ENCODE peak calls at places on chromosomes 2 and 18, in four cellular contexts. U is heart left ventricle, T is IMR-90, C is astrocyte of the spinal cord. I is an unnamed sample.

GRCh38 chr2:29388071-29388470 is 272.9 kb downstream of the CLIP4 start:
- DNase-seq in U (no peak), T (no peak), C (no peak), I (no peak)

GRCh38 chr2:54549912-54550518 is 93.9 kb downstream of the SPTBN1 start:
- DNase-seq in C (no peak), T (no peak), U (no peak), I (peak; percentile 55)

GRCh38 chr2:239127513-239127912 is 273.3 kb downstream of the HDAC4 start:
- DNase-seq in C (no peak), T (no peak), U (no peak), I (no peak)

GRCh38 chr2:179592167-179592936 is 269.1 kb downstream of the ZNF385B start:
- DNase-seq in C (peak; percentile 82), T (peak; percentile 90), U (no peak), I (no peak)

GRCh38 chr2:167504061-167504460 is 615.8 kb downstream of the XIRP2 start:
- DNase-seq in U (no peak), C (no peak), T (no peak), I (no peak)

GRCh38 chr18:22191986-22192385 is 22.6 kb downstream of the GATA6 start:
- DNase-seq in C (no peak), U (no peak), T (no peak), I (no peak)

GRCh38 chr2:216279011-216279410 is 93.3 kb downstream of the MARCHF4 start:
- DNase-seq in U (no peak), C (no peak), T (no peak), I (no peak)

GRCh38 chr2:174337337-174338154 is 2.8 kb downstream of the SP9 start:
- DNase-seq in T (no peak), U (no peak), C (no peak), I (no peak)

GRCh38 chr2:59974051-59974766 is 579.2 kb downstream of the BCL11A start:
- DNase-seq in U (no peak), C (no peak), T (no peak), I (no peak)

GRCh38 chr2:102069311-102069974 is 73.1 kb upstream of the IL1R1 start:
- DNase-seq in T (no peak), U (no peak), C (no peak), I (no peak)

GRCh38 chr2:217876253-217876570 is 126.6 kb downstream of the TNS1 start:
- DNase-seq in C (no peak), U (no peak), T (no peak), I (no peak)

GRCh38 chr2:210586381-210586780 is 30.0 kb downstream of the CPS1 start:
- DNase-seq in T (peak; percentile 24), U (no peak), C (no peak), I (no peak)

GRCh38 chr2:231671617-231672350 is 36.5 kb upstream of the PTMA start:
- DNase-seq in T (no peak), C (no peak), U (no peak), I (no peak)

GRCh38 chr2:47360937-47361336 is 42.0 kb upstream of the MSH2 start:
- DNase-seq in C (peak; percentile 81), U (no peak), T (peak; percentile 92), I (no peak)

GRCh38 chr2:68714866-68715265 is 19.7 kb upstream of the ARHGAP25 start:
- DNase-seq in U (peak; percentile 54), T (no peak), C (no peak), I (no peak)

GRCh38 chr2:120436460-120436739 is 90.5 kb downstream of the INHBB start:
- DNase-seq in T (no peak), U (no peak), C (no peak), I (peak; percentile 0)

GRCh38 chr2:107383706-107384105 is 443.0 kb upstream of the RGPD4 start:
- DNase-seq in U (no peak), C (no peak), T (no peak), I (peak; percentile 34)

GRCh38 chr2:62102402-62102920 is 93.5 kb upstream of the B3GNT2 start:
- DNase-seq in C (no peak), U (no peak), T (no peak), I (no peak)

GRCh38 chr2:179657068-179657467 is 204.3 kb downstream of the ZNF385B start:
- DNase-seq in T (no peak), C (no peak), U (no peak), I (no peak)

GRCh38 chr2:58535182-58535581 is 294.1 kb upstream of the FANCL start:
- DNase-seq in U (no peak), C (no peak), T (no peak), I (no peak)

GRCh38 chr2:66569321-66569851 is 134.5 kb downstream of the MEIS1 start:
- DNase-seq in T (peak; percentile 85), U (no peak), C (peak; percentile 69), I (no peak)

GRCh38 chr18:48787523-48788151 is 163.1 kb downstream of the SMAD7 start:
- DNase-seq in U (peak; percentile 14), C (peak; percentile 32), T (peak; percentile 23), I (no peak)

GRCh38 chr2:191301971-191302370 is 56.8 kb downstream of the MYO1B start:
- DNase-seq in T (no peak), C (no peak), U (no peak), I (no peak)

GRCh38 chr18:52236134-52236533 is 103.9 kb upstream of the DCC start:
- DNase-seq in C (peak; percentile 22), U (no peak), T (no peak), I (no peak)

GRCh38 chr18:7749510-7749981 is 182.4 kb downstream of the PTPRM start:
- DNase-seq in C (no peak), U (no peak), T (no peak), I (no peak)

GRCh38 chr2:74291891-74292621 is 51.2 kb downstream of the SLC4A5 start:
- DNase-seq in U (no peak), T (no peak), C (peak; percentile 39), I (no peak)

GRCh38 chr18:11791131-11791530 is 60.1 kb upstream of the CHMP1B start:
- DNase-seq in C (no peak), T (no peak), U (no peak), I (no peak)

DNA sequence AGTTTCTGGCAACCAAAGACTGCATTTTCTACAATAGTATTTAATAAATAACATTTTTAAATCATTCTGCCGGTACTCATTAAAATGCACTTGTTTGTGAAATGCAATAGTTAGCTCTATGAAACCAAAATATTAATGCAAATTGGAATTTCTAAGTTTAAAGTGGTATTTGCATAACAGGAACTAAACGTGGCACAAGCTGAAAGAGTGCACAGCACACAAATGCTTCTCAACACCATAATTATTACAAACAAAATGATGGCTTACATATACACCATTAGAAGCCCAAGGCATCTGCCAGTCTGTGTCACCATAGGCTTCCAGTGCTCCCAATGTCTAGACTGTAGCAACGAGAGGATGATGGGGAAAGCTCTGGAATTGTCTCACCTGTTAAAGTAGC is 280.5 kb downstream of the TCF4 start:
- DNase-seq in T (no peak), U (no peak), C (no peak), I (no peak)
- H3K4me3 ChIP-seq in T (no peak overlapping the region), U (no peak overlapping the region), C (no peak overlapping the region), I (no peak overlapping the region)

GRCh38 chr2:150478206-150478974 is 9.1 kb downstream of the RND3 start:
- DNase-seq in U (no peak), T (peak; percentile 31), C (peak; percentile 33), I (no peak)
- H3K4me3 ChIP-seq in U (peak overlapping the region; percentile 8), T (peak overlapping the region; percentile 33), C (no peak overlapping the region), I (no peak overlapping the region)

GRCh38 chr18:75070625-75071483 is 138.1 kb downstream of the PTGR3 start:
- DNase-seq in T (peak; percentile 90), C (peak; percentile 86), U (peak; percentile 53), I (no peak)

GRCh38 chr18:75071484-75071785 is 137.5 kb downstream of the PTGR3 start:
- DNase-seq in C (no peak), T (no peak), U (no peak), I (no peak)

GRCh38 chr18:75071866-75072671 is 136.9 kb downstream of the PTGR3 start:
- DNase-seq in C (no peak), U (no peak), T (no peak), I (no peak)

GRCh38 chr18:75068682-75069435 is 140.1 kb downstream of the PTGR3 start:
- DNase-seq in C (no peak), T (no peak), U (no peak), I (no peak)

DNA sequence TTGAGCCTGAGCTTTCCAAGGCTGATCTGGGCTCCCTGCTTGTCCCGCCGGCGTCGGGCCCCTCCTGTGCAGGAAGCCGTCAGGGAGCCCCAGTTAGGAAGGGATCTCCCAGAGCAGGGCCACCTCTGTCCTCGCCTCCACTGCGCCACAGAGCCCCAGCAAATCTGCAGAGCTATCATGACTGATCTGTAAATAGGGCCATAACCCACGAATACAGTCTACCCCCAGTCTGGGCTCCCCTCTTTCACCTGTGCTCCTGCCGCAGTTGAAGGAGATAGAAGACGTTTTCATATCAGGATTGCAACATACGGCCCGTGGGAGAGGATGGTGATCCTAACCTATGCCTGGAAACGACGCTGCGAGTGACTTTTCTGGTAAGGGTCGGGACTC is 138.7 kb downstream of the PTGR3 start:
- DNase-seq in U (no peak), T (no peak), C (no peak), I (no peak)
- H3K4me3 ChIP-seq in U (peak overlapping the region; percentile 25), T (no peak overlapping the region), C (no peak overlapping the region), I (no peak overlapping the region)

GRCh38 chr18:3007491-3007890 is 5.5 kb downstream of the LPIN2 start:
- DNase-seq in T (no peak), C (no peak), U (no peak), I (no peak)
- H3K4me3 ChIP-seq in T (no peak overlapping the region), C (no peak overlapping the region), U (no peak overlapping the region), I (no peak overlapping the region)

DNA sequence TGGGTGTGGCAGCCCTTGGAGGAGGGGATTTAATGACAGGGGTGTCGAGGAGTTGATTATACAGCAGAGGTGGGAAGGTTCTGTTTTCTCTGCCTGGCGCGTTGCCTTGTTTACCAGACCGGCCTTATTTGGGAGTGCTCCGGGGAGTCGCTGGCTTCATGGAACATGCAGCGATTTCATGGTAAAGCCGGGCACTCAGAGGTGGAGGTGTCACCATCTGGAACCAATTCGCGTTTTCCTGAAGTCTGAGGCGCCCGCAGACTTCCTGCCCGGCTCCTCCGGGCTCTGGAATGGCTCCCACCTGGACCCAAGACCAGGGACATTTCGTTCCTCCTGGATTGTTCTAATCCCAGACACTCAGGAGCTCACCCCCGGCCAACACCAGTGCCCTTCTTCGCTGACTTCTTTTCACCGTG is 209.1 kb downstream of the KLHL29 start:
- DNase-seq in C (no peak), T (no peak), U (no peak), I (no peak)
- H3K4me3 ChIP-seq in C (no peak overlapping the region), T (no peak overlapping the region), U (no peak overlapping the region), I (no peak overlapping the region)

GRCh38 chr18:2920027-2920426 is 73.2 kb downstream of the EMILIN2 start:
- DNase-seq in U (no peak), T (no peak), C (no peak), I (no peak)
- H3K4me3 ChIP-seq in U (no peak overlapping the region), T (no peak overlapping the region), C (no peak overlapping the region), I (no peak overlapping the region)

DNA sequence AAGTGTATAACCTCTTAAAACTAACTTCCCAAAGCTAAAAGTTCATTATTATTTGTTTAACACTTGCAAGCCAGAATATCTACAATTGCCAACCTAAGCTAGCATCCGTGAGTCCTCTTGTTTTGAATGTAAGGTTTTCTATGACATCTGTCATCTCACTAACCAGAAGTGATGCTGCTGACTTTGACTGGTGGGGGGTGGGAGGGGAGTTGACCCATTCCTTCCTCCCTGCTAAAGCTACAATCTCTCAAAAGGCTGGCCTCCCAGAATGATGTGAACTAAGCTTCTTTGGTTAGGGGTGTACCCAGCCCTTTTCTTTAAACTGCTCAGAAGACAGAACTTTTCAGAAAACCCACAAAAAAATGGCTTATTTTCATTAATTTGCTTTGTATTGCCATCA is 280.6 kb downstream of the ZEB2 start:
- DNase-seq in C (no peak), U (no peak), T (no peak), I (no peak)
- H3K4me3 ChIP-seq in C (no peak overlapping the region), U (no peak overlapping the region), T (no peak overlapping the region), I (no peak overlapping the region)

I was measured in dorsolateral prefrontal cortex.